ENCODE peak calls at places on chromosome 2, in ten cellular contexts. E is stimulated activated CD4-positive, alpha-beta T cell treated with anti-CD3 and anti-CD28 coated beads, Interleukin-1b, Interleukin-23, amount 100 ng/mL, for 24 hours; K is kidney tubule cell; L is glutamatergic neuron; B is GM13977; D is chondrocyte; H is epithelial cell of esophagus; O is neural crest cell; G is GM20000; T is CD8-positive, alpha-beta T cell. Y is an unnamed sample.

GRCh38 chr2:219388127-219388844 is 574 bp upstream of the DNPEP start:
- DNase-seq in D (peak), O (peak), H (peak), E (peak), L (peak), T (peak), K (peak), B (peak), G (peak), Y (peak)

GRCh38 chr2:20542761-20543578 is 96.1 kb downstream of the RHOB start:
- DNase-seq in G (no peak), T (no peak), B (no peak), K (no peak), E (no peak), H (no peak), D (no peak), O (no peak), L (no peak), Y (no peak)

GRCh38 chr2:74242354-74243071 is 44.1 kb downstream of the MTHFD2 start:
- DNase-seq in D (no peak), H (no peak), O (no peak), K (no peak), L (no peak), G (no peak), B (no peak), T (no peak), E (no peak), Y (no peak)

GRCh38 chr2:31079665-31080064 is 58.6 kb downstream of the GALNT14 start:
- DNase-seq in T (no peak), E (no peak), O (peak), K (no peak), B (no peak), L (peak), H (no peak), G (no peak), D (no peak), Y (no peak)

GRCh38 chr2:41698787-41699422 is 348.9 kb upstream of the PKDCC start:
- DNase-seq in B (peak), G (peak), D (no peak), T (peak), O (peak), K (no peak), L (peak), E (no peak), H (peak), Y (no peak)

GRCh38 chr2:28356095-28356911 is 36.4 kb upstream of the FOSL2 start:
- DNase-seq in E (no peak), G (no peak), H (peak), T (peak), L (no peak), B (no peak), K (peak), O (no peak), D (peak), Y (no peak)

GRCh38 chr2:239441724-239442123 is 40.9 kb upstream of the HDAC4 start:
- DNase-seq in D (no peak), O (no peak), K (no peak), T (no peak), B (no peak), E (no peak), H (no peak), G (no peak), L (peak), Y (no peak)

GRCh38 chr2:110173523-110173922 is 31.3 kb downstream of the NPHP1 start:
- DNase-seq in K (peak), L (no peak), H (peak), E (no peak), D (no peak), T (no peak), O (no peak), B (no peak), G (no peak), Y (no peak)

GRCh38 chr2:29322011-29322410 is 206.8 kb downstream of the CLIP4 start:
- DNase-seq in D (no peak), G (no peak), E (no peak), B (no peak), H (peak), T (no peak), L (no peak), K (peak), O (no peak), Y (no peak)

GRCh38 chr2:225104971-225105370 is 62.7 kb upstream of the DOCK10 start:
- DNase-seq in O (no peak), L (no peak), E (no peak), D (no peak), T (no peak), K (peak), H (peak), B (no peak), G (no peak), Y (no peak)

GRCh38 chr2:9025746-9026145 is 22.3 kb upstream of the MBOAT2 start:
- DNase-seq in O (no peak), B (no peak), L (no peak), H (peak), E (no peak), D (no peak), K (no peak), G (no peak), T (no peak), Y (no peak)

GRCh38 chr2:70777450-70777849 is 9.4 kb upstream of the ADD2 start:
- DNase-seq in E (no peak), O (no peak), B (no peak), D (no peak), H (peak), T (no peak), K (no peak), L (no peak), G (no peak), Y (no peak)

GRCh38 chr2:217934321-217935131 is 68.3 kb downstream of the TNS1 start:
- DNase-seq in T (no peak), K (peak), D (no peak), B (no peak), G (no peak), O (no peak), L (no peak), H (peak), E (no peak), Y (no peak)

GRCh38 chr2:222146488-222146887 is 152.3 kb downstream of the PAX3 start:
- DNase-seq in H (no peak), E (no peak), T (no peak), L (no peak), B (no peak), O (no peak), K (no peak), D (no peak), G (no peak), Y (peak)